ENCODE peak calls at places on chromosomes 7 and 10, in ten cellular contexts. F is H54; C is M059J; M is Calu3; G is Kasumi-1; B is hypothalamus; Z is A172; U is epithelial cell of esophagus; S is stimulated activated CD4-positive, alpha-beta T cell treated with anti-CD3 and anti-CD28 coated beads, Interleukin-2, amount 100 ng/mL, for 4 hours; E is NCI-H2081. J is an unnamed sample.

GRCh38 chr10:20598590-20598989 is 298.5 kb downstream of the NEBL start:
- DNase-seq in F (peak; percentile 9), C (peak; percentile 65), M (no peak), G (peak; percentile 33), B (no peak), Z (peak; percentile 93), U (peak; percentile 68), S (no peak), E (no peak), J (no peak)

GRCh38 chr7:28815369-28815927 is 142.7 kb downstream of the TRIL start:
- DNase-seq in F (no peak), C (no peak), M (no peak), G (no peak), B (no peak), Z (no peak), U (no peak), S (no peak), E (no peak), J (no peak)

GRCh38 chr7:104982773-104983619 is 31.0 kb upstream of the KMT2E start:
- DNase-seq in F (no peak), C (no peak), M (no peak), G (no peak), B (no peak), Z (no peak), U (no peak), S (no peak), E (peak; percentile 68), J (no peak)

GRCh38 chr7:12923971-12924370 is 236.5 kb downstream of the ARL4A start:
- DNase-seq in F (no peak), C (peak; percentile 37), M (peak; percentile 32), G (no peak), B (no peak), Z (no peak), U (peak; percentile 94), S (no peak), E (no peak), J (no peak)

GRCh38 chr7:138898255-138898654 is 82.9 kb downstream of the KIAA1549 start:
- DNase-seq in F (peak; percentile 12), C (peak; percentile 60), M (no peak), G (peak; percentile 67), B (no peak), Z (peak; percentile 33), U (no peak), S (peak; percentile 13), E (no peak), J (no peak)

GRCh38 chr7:1571261-1571650 is 1.4 kb upstream of the PSMG3 start:
- DNase-seq in F (no peak), C (no peak), M (no peak), G (no peak), B (no peak), Z (no peak), U (peak; percentile 65), S (no peak), E (no peak), J (no peak)

GRCh38 chr7:150992833-150993302 is 2.1 kb downstream of the NOS3 start:
- DNase-seq in F (no peak), C (peak; percentile 53), M (no peak), G (peak; percentile 60), B (no peak), Z (no peak), U (no peak), S (no peak), E (peak; percentile 29), J (peak; percentile 74)

GRCh38 chr7:118153551-118154177 is 30.3 kb upstream of the LSM8 start:
- DNase-seq in F (peak; percentile 6), C (peak; percentile 9), M (peak; percentile 54), G (peak; percentile 72), B (no peak), Z (peak; percentile 26), U (peak; percentile 57), S (no peak), E (peak; percentile 56), J (no peak)

GRCh38 chr7:114229251-114229650 is 185.4 kb upstream of the FOXP2 start:
- DNase-seq in F (no peak), C (no peak), M (no peak), G (no peak), B (no peak), Z (no peak), U (no peak), S (no peak), E (no peak), J (no peak)

GRCh38 chr10:13721486-13721885 is 134.7 kb downstream of the PRPF18 start:
- DNase-seq in F (no peak), C (no peak), M (no peak), G (no peak), B (no peak), Z (no peak), U (no peak), S (no peak), E (no peak), J (no peak)

J was measured in retina.